ENCODE peak calls at places on chromosomes 12 and 14, in ten cellular contexts. Z is GM06990; N is lower lobe of right lung; M is Karpas-422; V is SK-N-SH; P is left lung; Y is neural progenitor cell; B is adipocyte; E is endodermal cell; K is CD4-positive, alpha-beta memory T cell. I is an unnamed sample.

GRCh38 chr14:67461341-67461985 is 27.1 kb downstream of the TMEM229B start:
- DNase-seq in Z (no peak), N (no peak), M (no peak), V (no peak), P (no peak), Y (no peak), B (peak), E (peak), K (no peak), I (no peak)

GRCh38 chr14:65373011-65373670 is 39.4 kb upstream of the FUT8 start:
- DNase-seq in Z (no peak), N (no peak), M (no peak), V (no peak), P (no peak), Y (no peak), B (no peak), E (peak), K (no peak), I (no peak)

GRCh38 chr12:8493084-8493483 is 20.2 kb upstream of the CLEC4D start:
- DNase-seq in Z (peak), N (no peak), M (peak), V (no peak), P (peak), Y (no peak), B (no peak), E (no peak), K (peak), I (no peak)

GRCh38 chr14:32472512-32473472 is 143.7 kb downstream of the AKAP6 start:
- DNase-seq in Z (no peak), N (no peak), M (no peak), V (no peak), P (no peak), Y (peak), B (peak), E (peak), K (no peak), I (peak)

GRCh38 chr12:31005944-31006361 is 67.7 kb upstream of the DDX11 start:
- DNase-seq in Z (no peak), N (no peak), M (no peak), V (peak), P (peak), Y (no peak), B (peak), E (no peak), K (no peak), I (peak)

GRCh38 chr12:18468521-18469075 is 207.3 kb downstream of the PIK3C2G start:
- DNase-seq in Z (no peak), N (no peak), M (no peak), V (no peak), P (no peak), Y (no peak), B (no peak), E (no peak), K (no peak), I (peak)

GRCh38 chr14:68757618-68758081 is 35.2 kb downstream of the ZFP36L1 start:
- DNase-seq in Z (no peak), N (peak), M (no peak), V (no peak), P (peak), Y (no peak), B (no peak), E (no peak), K (no peak), I (peak)

GRCh38 chr14:64806202-64806861 is 73.4 kb downstream of the SPTB start:
- DNase-seq in Z (no peak), N (no peak), M (no peak), V (no peak), P (peak), Y (no peak), B (peak), E (no peak), K (no peak), I (peak)

GRCh38 chr12:55499810-55500252 is 7.7 kb downstream of the OR6C68 start:
- DNase-seq in Z (no peak), N (no peak), M (no peak), V (no peak), P (no peak), Y (peak), B (no peak), E (no peak), K (no peak), I (no peak)

GRCh38 chr12:108346022-108346633 is 7.0 kb upstream of the CMKLR1 start:
- DNase-seq in Z (no peak), N (no peak), M (no peak), V (no peak), P (no peak), Y (no peak), B (no peak), E (peak), K (no peak), I (no peak)

GRCh38 chr12:100279612-100280244 is 12.8 kb downstream of the SCYL2 start:
- DNase-seq in Z (no peak), N (no peak), M (no peak), V (no peak), P (no peak), Y (peak), B (peak), E (no peak), K (no peak), I (no peak)

GRCh38 chr12:100279159-100279558 is 12.2 kb downstream of the SCYL2 start:
- DNase-seq in Z (no peak), N (no peak), M (no peak), V (no peak), P (no peak), Y (no peak), B (no peak), E (peak), K (no peak), I (no peak)
- H3K4me3 ChIP-seq in Z (no peak), N (no peak), M (no peak), V (no peak), P (no peak), Y (no peak), B (no peak), E (no peak), K (no peak), I (no peak)

DNA sequence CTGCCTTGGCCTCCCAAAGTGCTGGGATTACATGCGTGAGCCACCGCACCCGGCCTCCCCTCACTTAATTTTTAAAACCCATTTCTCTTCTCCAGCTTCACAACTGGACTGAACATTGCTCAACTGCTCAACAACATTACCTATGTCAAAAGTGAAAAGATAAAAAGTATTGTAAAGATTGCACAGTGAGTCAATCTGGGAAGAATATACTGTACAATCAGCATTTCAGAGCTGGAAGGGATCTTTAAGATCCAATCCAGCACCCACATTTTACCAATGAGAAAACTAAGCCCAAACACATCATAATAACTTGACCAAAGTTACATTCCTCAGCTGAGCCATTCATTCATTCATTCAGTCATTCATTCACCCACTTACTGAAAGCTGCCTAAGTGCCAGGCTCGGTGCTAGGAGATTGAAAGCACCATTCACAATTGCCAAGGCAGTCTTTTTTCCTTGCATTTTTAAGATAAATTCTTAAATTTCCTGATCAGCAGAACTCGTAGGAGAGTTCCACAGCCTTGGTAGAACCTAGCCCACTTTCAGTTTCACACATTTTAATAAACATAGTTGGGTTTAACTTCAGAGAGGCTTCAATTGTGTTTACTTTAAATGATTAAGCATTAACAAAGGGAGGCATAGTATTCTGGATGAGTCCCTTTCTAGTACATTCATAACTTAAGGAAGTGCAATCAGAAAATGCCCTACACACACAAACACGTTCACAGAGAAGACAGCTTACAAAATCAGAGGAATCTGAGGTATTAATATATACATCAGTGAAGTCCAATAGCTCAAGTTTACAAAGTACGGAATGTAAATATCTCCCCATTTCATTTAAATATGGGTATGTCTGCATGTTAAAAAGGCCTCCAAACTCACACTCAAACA is 3.0 kb downstream of the GALNT4 start:
- DNase-seq in Z (no peak), N (no peak), M (no peak), V (no peak), P (no peak), Y (no peak), B (no peak), E (no peak), K (no peak), I (no peak)
- H3K4me3 ChIP-seq in Z (peak), N (peak), M (peak), V (no peak), P (no peak), Y (no peak), B (peak), E (no peak), K (no peak), I (no peak)

GRCh38 chr12:14394317-14395058 is 29.0 kb downstream of the ATF7IP start:
- DNase-seq in Z (peak), N (no peak), M (peak), V (peak), P (no peak), Y (peak), B (peak), E (no peak), K (peak), I (peak)
- H3K4me3 ChIP-seq in Z (peak), N (peak), M (peak), V (peak), P (no peak), Y (peak), B (peak), E (no peak), K (peak), I (no peak)

DNA sequence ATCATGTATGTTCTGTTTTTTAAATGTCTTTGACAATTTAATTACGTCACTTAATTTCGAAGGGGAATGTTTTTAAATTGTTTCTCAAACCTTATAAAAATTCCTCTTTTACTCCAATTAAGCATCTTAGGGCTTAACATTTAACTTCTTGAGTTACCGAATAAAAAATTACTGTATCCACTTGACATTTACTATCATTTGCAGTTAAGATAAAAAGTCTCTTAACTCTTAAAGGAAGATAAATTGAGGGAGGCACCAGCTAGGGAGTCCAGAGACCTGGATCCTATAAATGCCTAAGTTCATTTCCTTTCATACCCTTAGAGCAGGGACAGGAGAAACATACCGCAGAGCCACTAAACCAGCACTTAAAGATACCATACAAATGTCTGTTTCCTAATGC is 71.5 kb downstream of the GALNT4 start:
- DNase-seq in Z (no peak), N (no peak), M (no peak), V (no peak), P (no peak), Y (no peak), B (no peak), E (no peak), K (no peak), I (no peak)
- H3K4me3 ChIP-seq in Z (no peak), N (no peak), M (no peak), V (no peak), P (no peak), Y (no peak), B (peak), E (no peak), K (no peak), I (no peak)

DNA sequence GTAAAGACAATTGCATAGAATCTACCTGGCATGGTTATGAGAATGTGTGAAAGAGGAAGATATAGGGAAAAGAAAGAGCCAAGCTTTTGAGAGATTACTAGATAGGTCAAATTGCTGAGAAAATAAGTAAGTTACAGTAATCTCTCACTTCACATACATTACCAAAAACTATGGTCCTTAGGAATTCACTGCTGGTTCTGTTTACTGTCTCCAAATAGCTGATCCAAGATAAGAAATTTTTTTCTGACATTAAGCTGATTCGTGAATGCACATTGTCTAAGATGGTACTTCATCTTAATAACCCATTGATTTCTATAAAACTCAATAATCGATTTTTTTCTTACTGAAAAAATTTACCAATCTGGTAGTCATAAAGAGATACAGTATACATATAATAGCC is 17.4 kb downstream of the SIX1 start:
- DNase-seq in Z (no peak), N (no peak), M (no peak), V (no peak), P (no peak), Y (no peak), B (no peak), E (no peak), K (no peak), I (no peak)
- H3K4me3 ChIP-seq in Z (no peak), N (no peak), M (no peak), V (no peak), P (no peak), Y (no peak), B (no peak), E (no peak), K (no peak), I (no peak)

DNA sequence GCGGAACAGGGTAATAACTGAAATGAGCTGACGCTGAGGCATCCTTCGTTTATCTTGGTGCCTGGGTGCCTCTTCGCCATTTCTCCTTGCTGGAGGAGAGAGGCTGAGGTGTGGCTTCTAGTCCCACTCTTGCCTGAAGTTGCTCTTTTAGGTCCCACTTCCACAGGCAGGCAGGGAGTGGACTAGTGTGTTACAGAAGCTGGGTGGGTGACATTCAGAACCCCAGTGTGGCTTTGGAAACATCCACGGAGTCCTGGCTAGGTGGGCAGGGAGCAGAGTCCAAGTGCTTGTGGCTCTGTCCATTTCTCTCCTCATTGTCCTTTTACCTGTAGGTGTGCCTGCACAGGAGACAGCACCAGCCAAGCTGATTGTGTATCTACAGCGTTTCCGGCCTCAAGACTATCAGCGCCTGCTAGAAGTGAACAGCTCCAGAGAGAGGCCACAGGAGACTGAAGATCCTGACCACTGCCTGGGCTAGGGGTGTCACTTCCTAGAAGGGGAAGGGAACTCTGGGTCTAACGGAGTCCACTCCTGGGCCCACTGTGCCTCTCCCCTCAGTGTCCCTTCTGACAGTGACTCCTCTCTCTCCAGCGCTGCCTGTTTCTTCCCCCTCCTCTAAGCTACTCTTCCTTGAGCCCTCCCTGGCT is 2.4 kb downstream of the THTPA start:
- DNase-seq in Z (no peak), N (no peak), M (no peak), V (no peak), P (no peak), Y (no peak), B (no peak), E (no peak), K (no peak), I (no peak)
- H3K4me3 ChIP-seq in Z (no peak), N (no peak), M (peak), V (no peak), P (no peak), Y (no peak), B (no peak), E (no peak), K (no peak), I (no peak)

GRCh38 chr14:57323703-57324102 is 54.9 kb downstream of the AP5M1 start:
- DNase-seq in Z (no peak), N (no peak), M (no peak), V (no peak), P (no peak), Y (no peak), B (no peak), E (no peak), K (no peak), I (no peak)

GRCh38 chr14:57314690-57315089 is 45.9 kb downstream of the AP5M1 start:
- DNase-seq in Z (no peak), N (no peak), M (no peak), V (no peak), P (no peak), Y (no peak), B (no peak), E (no peak), K (no peak), I (no peak)

GRCh38 chr14:57317248-57317833 is 48.6 kb downstream of the AP5M1 start:
- DNase-seq in Z (peak), N (peak), M (peak), V (peak), P (peak), Y (peak), B (peak), E (peak), K (peak), I (peak)

DNA sequence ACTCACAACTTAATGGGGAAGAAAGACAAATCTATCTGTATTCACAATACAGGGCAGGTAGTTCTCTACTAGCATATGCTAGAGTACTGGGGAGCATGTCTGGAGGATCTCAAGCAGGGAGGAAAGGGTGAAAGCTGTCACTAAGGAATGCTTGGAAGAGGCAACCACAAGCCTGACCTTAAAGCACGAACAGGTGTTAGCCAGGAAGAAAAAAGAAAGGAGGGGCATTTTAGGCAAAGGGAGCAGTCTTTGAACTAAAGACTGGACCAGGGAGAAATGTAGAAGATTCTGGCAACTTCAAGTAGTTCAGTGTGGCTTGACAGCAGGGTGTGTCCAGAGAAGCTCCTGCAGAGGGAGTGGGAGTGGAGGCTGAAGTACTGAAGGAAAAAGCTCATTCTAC is 50.9 kb downstream of the AP5M1 start:
- DNase-seq in Z (no peak), N (no peak), M (no peak), V (no peak), P (no peak), Y (no peak), B (no peak), E (no peak), K (no peak), I (no peak)
- H3K4me3 ChIP-seq in Z (no peak), N (no peak), M (no peak), V (no peak), P (no peak), Y (no peak), B (no peak), E (no peak), K (no peak), I (no peak)

GRCh38 chr14:91837076-91837475 is 30.3 kb downstream of the TC2N start:
- DNase-seq in Z (no peak), N (no peak), M (no peak), V (no peak), P (no peak), Y (no peak), B (no peak), E (no peak), K (no peak), I (no peak)
- H3K4me3 ChIP-seq in Z (peak), N (peak), M (no peak), V (no peak), P (peak), Y (peak), B (no peak), E (peak), K (peak), I (peak)

DNA sequence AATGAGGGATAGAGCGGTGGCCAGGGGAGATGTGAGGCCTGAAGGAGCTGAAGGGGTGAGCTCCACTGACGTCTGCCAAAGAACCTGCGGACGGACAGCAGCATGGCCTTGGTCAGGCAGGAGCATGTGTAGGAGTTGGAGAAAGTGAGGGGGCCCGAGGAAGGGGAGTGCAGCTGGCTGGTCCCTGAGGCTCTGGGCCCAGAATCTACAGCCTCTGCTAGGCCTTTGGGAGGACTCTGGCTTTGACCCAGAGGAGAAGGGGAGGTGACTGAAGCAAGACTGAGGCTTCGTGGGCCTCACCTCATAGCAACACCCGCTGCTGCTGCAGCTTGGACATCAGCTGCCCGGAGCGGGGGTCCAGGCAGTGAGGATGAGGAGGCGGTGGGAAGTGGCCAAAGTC is 216.6 kb upstream of the FKBP4 start:
- DNase-seq in Z (no peak), N (no peak), M (no peak), V (no peak), P (no peak), Y (no peak), B (no peak), E (no peak), K (no peak), I (no peak)
- H3K4me3 ChIP-seq in Z (no peak), N (no peak), M (no peak), V (no peak), P (no peak), Y (no peak), B (no peak), E (no peak), K (no peak), I (no peak)